ENCODE peak calls at places on chromosomes 13 and 19, in four cellular contexts. One of them, this sample, is unnamed.

GRCh38 chr13:27593267-27593666 is 27.1 kb downstream of the LNX2 start:
- DNase-seq in GM23338: no peak
- DNase-seq in psoas muscle: no peak
- DNase-seq in endodermal cell: no peak
- DNase-seq in this sample: no peak

GRCh38 chr13:34571716-34572115 is 370.4 kb upstream of the NBEA start:
- DNase-seq in psoas muscle: no peak
- DNase-seq in endodermal cell: no peak
- DNase-seq in GM23338: no peak
- DNase-seq in this sample: no peak

GRCh38 chr13:20550799-20551198 is 16.2 kb upstream of the IFT88 start:
- DNase-seq in GM23338: no peak
- DNase-seq in psoas muscle: no peak
- DNase-seq in endodermal cell: no peak
- DNase-seq in this sample: no peak

GRCh38 chr19:17836530-17836929 is 11.3 kb downstream of the JAK3 start:
- DNase-seq in GM23338: no peak
- DNase-seq in psoas muscle: no peak
- DNase-seq in endodermal cell: no peak
- DNase-seq in this sample: no peak

GRCh38 chr13:43763143-43763759 is 23.5 kb downstream of the ENOX1 start:
- DNase-seq in psoas muscle: no peak
- DNase-seq in endodermal cell: no peak
- DNase-seq in GM23338: no peak
- DNase-seq in this sample: no peak

GRCh38 chr19:35269425-35270117 is 809 bp downstream of the USF2 start:
- DNase-seq in endodermal cell: peak; percentile 97
- DNase-seq in psoas muscle: peak; percentile 88
- DNase-seq in GM23338: peak; percentile 89
- DNase-seq in this sample: no peak

GRCh38 chr19:45995715-45996385 is 583 bp downstream of the CCDC61 start:
- DNase-seq in psoas muscle: no peak
- DNase-seq in GM23338: no peak
- DNase-seq in endodermal cell: no peak
- DNase-seq in this sample: no peak

GRCh38 chr13:76425930-76426329 is 460.3 kb downstream of the KCTD12 start:
- DNase-seq in GM23338: no peak
- DNase-seq in psoas muscle: no peak
- DNase-seq in endodermal cell: no peak
- DNase-seq in this sample: no peak

GRCh38 chr19:58560007-58560887 is 1.8 kb upstream of the UBE2M start:
- DNase-seq in endodermal cell: no peak
- DNase-seq in psoas muscle: no peak
- DNase-seq in GM23338: no peak
- DNase-seq in this sample: no peak

GRCh38 chr13:65339236-65339635 is 1890.9 kb downstream of the PCDH9 start:
- DNase-seq in GM23338: no peak
- DNase-seq in psoas muscle: no peak
- DNase-seq in endodermal cell: no peak
- DNase-seq in this sample: no peak

GRCh38 chr13:51235756-51236564 is 13.8 kb downstream of the FAM124A start:
- DNase-seq in endodermal cell: peak; percentile 80
- DNase-seq in GM23338: peak; percentile 36
- DNase-seq in psoas muscle: no peak
- DNase-seq in this sample: no peak

GRCh38 chr19:33294058-33294798 is 8.1 kb downstream of the CEBPA start:
- DNase-seq in GM23338: no peak
- DNase-seq in endodermal cell: no peak
- DNase-seq in psoas muscle: no peak
- DNase-seq in this sample: no peak
- H3K4me1 ChIP-seq in GM23338: no peaks in the 10 kb centered on the region
- H3K4me1 ChIP-seq in endodermal cell: peaks cover 11% of the 10 kb centered on the region
- H3K4me1 ChIP-seq in psoas muscle: peaks cover 18% of the 10 kb centered on the region
- H3K4me1 ChIP-seq in this sample: peaks cover 49% of the 10 kb centered on the region

DNA sequence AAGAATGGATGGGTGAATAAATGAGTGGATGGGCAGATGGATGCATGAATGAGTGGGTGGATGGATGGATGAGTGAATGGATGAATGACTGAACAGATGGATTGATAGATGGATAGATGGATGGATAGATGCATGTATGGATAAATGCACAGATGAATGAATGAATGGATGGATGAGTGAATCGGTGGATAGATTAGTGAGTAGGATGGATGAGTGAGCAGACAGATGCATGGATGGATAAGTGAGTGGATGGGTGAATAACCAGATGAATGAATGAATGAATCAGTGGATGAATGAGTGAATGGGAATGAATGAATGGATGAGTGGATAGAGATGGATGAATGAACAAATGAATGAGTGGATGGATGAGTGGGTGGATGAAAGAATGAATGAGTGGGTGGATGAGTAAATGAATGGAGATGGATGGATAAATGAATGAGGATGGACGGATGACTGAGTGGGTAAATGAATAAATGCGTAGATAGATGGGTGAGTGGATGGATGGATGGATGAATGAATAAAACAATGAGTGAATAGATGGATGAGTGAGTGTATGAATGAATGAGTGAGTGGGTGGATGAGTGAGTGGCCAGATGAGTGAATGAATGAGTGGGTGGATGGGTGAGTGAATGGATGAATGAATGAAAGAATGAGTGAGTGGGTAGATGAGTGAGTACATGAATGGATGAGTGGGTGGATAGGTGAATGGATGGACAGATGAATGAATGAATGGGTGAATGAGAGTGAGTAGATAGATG is 13.0 kb downstream of the GAS6 start:
- DNase-seq in GM23338: no peak
- DNase-seq in psoas muscle: no peak
- DNase-seq in endodermal cell: no peak
- DNase-seq in this sample: no peak
- H3K4me1 ChIP-seq in GM23338: peaks cover 3% of the 10 kb centered on the region
- H3K4me1 ChIP-seq in psoas muscle: peaks cover 58% of the 10 kb centered on the region
- H3K4me1 ChIP-seq in endodermal cell: no peaks in the 10 kb centered on the region
- H3K4me1 ChIP-seq in this sample: peaks cover 38% of the 10 kb centered on the region

DNA sequence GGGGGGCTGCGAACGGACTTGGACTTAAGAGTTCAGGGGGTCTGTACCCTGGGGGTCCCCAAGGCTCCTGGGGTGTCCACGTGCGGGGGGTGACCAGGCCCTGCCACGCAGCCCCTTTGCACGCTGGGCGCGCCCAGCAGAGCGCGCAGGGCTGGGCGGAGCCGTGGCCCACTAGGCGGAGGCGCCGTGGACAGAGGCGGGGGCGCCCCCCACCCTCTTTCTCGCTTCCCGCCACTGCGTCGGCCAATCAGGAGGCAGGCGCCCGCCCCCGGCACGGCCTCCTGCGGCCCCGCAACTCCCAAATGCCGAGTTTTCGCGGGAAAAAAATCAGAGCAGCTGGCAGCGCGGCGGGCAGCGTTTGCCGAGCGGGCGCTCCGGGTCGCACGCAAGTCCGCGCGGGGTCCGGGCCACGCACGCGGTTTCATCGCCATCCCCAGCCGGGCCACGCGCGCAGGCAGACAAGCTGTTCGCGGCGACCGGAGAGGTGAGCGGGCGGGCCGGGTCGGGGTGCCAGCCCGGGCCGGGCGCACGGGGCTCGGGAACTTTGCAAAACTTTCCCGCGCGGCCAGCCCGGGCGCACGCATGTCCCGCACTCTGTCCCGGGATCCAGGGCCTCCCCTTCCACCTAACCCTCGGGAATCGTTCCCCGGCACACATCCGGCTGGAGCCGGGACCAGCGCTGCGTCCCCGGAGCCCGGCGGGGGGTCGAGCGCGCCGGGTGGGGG is at the start of gene UHRF1:
- DNase-seq in GM23338: peak; percentile 44
- DNase-seq in psoas muscle: no peak
- DNase-seq in endodermal cell: peak; percentile 77
- DNase-seq in this sample: no peak
- H3K4me1 ChIP-seq in GM23338: peaks cover 22% of the 10 kb centered on the region
- H3K4me1 ChIP-seq in psoas muscle: peaks cover 19% of the 10 kb centered on the region
- H3K4me1 ChIP-seq in endodermal cell: peaks cover 12% of the 10 kb centered on the region
- H3K4me1 ChIP-seq in this sample: peaks cover 28% of the 10 kb centered on the region

GRCh38 chr19:38539751-38540150 is 78.0 kb downstream of the MAP4K1 start:
- DNase-seq in endodermal cell: no peak
- DNase-seq in psoas muscle: no peak
- DNase-seq in GM23338: no peak
- DNase-seq in this sample: no peak
- H3K4me1 ChIP-seq in endodermal cell: no peaks in the 10 kb centered on the region
- H3K4me1 ChIP-seq in psoas muscle: peaks cover 5% of the 10 kb centered on the region
- H3K4me1 ChIP-seq in GM23338: no peaks in the 10 kb centered on the region
- H3K4me1 ChIP-seq in this sample: peaks cover 6% of the 10 kb centered on the region

DNA sequence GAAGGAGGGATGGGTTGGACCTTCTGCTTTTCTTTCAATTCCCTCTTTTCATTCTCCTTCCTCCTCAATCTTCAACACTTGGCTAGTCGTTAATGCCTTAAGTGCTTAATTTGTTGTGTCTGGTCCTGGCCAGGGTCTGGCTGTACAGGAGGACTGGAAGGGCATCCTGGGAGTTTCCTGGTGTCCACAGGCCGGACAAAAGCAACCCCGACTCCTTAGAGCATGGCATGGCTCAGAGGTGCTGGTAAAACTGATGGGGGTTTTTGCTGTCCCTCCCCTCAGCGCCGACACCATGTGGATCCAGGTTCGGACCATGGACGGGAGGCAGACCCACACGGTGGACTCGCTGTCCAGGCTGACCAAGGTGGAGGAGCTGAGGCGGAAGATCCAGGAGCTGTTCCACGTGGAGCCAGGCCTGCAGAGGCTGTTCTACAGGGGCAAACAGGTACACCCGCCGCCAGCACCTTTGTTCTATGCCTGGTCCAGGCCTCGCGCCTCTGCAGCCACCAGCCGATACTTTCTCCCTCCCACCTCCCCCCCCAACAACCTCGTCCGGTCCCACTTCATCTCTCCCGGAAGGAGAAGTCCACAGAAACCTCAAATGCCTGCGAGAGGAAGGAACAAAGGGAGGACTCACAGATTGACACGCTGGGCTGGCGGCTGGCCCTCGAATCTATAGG is 1.4 kb downstream of the UHRF1 start:
- DNase-seq in psoas muscle: peak; percentile 17
- DNase-seq in endodermal cell: no peak
- DNase-seq in GM23338: no peak
- DNase-seq in this sample: no peak
- H3K4me1 ChIP-seq in psoas muscle: peaks cover 19% of the 10 kb centered on the region
- H3K4me1 ChIP-seq in endodermal cell: peaks cover 12% of the 10 kb centered on the region
- H3K4me1 ChIP-seq in GM23338: peaks cover 22% of the 10 kb centered on the region
- H3K4me1 ChIP-seq in this sample: peaks cover 42% of the 10 kb centered on the region

DNA sequence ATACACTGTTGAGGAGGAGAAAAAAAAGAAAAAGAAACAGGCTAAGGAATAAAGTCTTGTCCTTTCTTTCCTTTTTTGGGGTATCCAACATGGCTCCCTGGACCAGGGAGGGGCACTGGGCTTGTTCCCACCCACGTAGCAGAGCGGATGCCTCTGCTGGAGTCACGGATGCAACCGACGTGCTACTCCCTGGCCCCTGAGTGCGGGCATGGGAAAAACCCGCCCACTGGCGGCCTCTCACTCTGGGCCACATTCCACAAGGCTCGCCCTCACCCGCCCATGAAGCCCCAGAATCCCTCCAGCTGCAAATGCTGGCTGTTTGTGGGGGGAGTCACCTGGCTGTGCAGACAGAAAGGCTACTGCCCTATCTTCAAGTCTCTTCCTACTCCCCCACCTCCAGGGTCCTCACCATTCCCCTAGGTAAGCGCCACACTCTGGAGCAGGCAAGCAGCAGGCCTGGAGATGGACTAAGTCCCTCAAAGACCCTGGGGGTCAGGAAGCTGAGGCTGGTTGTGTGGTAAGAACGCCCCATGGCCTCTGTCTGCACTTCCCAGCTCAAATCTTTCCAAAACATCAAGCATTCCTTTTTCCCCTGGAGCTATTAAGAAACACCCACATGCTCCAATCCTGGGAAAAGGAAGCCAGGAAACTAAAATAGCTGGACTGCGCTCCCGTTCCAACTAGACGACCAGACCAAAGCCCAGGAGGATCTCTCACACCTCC is 17.8 kb upstream of the EPHX3 start:
- DNase-seq in GM23338: no peak
- DNase-seq in psoas muscle: peak; percentile 70
- DNase-seq in endodermal cell: no peak
- DNase-seq in this sample: no peak
- H3K4me1 ChIP-seq in GM23338: peaks cover 6% of the 10 kb centered on the region
- H3K4me1 ChIP-seq in psoas muscle: peaks cover 79% of the 10 kb centered on the region
- H3K4me1 ChIP-seq in endodermal cell: no peaks in the 10 kb centered on the region
- H3K4me1 ChIP-seq in this sample: peaks cover 37% of the 10 kb centered on the region

GRCh38 chr19:41407271-41407670 is 9.7 kb downstream of the BCKDHA start:
- DNase-seq in psoas muscle: no peak
- DNase-seq in GM23338: peak; percentile 53
- DNase-seq in endodermal cell: peak; percentile 92
- DNase-seq in this sample: no peak
- H3K4me1 ChIP-seq in psoas muscle: peaks cover 43% of the 10 kb centered on the region
- H3K4me1 ChIP-seq in GM23338: no peaks in the 10 kb centered on the region
- H3K4me1 ChIP-seq in endodermal cell: peaks cover 4% of the 10 kb centered on the region
- H3K4me1 ChIP-seq in this sample: peaks cover 4% of the 10 kb centered on the region